ENCODE peak calls at places on chromosomes 6 and 20, in five cellular contexts. D is B cell, N is K562, Y is H9, C is left ventricle myocardium inferior. H is an unnamed sample.
A peak's percentile ranks its signal among the peaks of the same experiment; 100 is the strongest.

GRCh38 chr6:108650781-108651180 is 90.1 kb downstream of the FOXO3 start:
- DNase-seq in D (no peak), N (no peak), Y (no peak), C (no peak), H (no peak)

GRCh38 chr6:84151669-84152068 is 75.8 kb downstream of the CEP162 start:
- DNase-seq in D (no peak), N (no peak), Y (no peak), C (no peak), H (no peak)

GRCh38 chr20:37914672-37915433 is 11.9 kb downstream of the VSTM2L start:
- DNase-seq in D (peak; percentile 64), N (no peak), Y (peak; percentile 81), C (no peak), H (peak; percentile 38)

GRCh38 chr6:129744201-129744879 is 34.4 kb upstream of the ARHGAP18 start:
- DNase-seq in D (no peak), N (no peak), Y (no peak), C (no peak), H (no peak)

GRCh38 chr6:491233-491632 is 99.7 kb downstream of the IRF4 start:
- DNase-seq in D (no peak), N (no peak), Y (no peak), C (no peak), H (peak; percentile 80)

GRCh38 chr6:49915035-49915434 is 48.7 kb upstream of the CRISP1 start:
- DNase-seq in D (no peak), N (no peak), Y (peak; percentile 44), C (no peak), H (no peak)

GRCh38 chr6:20168668-20169633 is 43.3 kb downstream of the MBOAT1 start:
- DNase-seq in D (no peak), N (no peak), Y (no peak), C (no peak), H (no peak)

GRCh38 chr6:56690519-56691200 is 48.0 kb upstream of the DST start:
- DNase-seq in D (no peak), N (no peak), Y (no peak), C (no peak), H (no peak)

GRCh38 chr20:43541214-43541613 is 17.6 kb upstream of the SGK2 start:
- DNase-seq in D (no peak), N (no peak), Y (no peak), C (no peak), H (no peak)

GRCh38 chr6:34511923-34512737 is 44.0 kb downstream of the SPDEF start:
- DNase-seq in D (no peak), N (no peak), Y (no peak), C (peak; percentile 7), H (no peak)

GRCh38 chr6:167279766-167280440 is 11.2 kb upstream of the UNC93A start:
- DNase-seq in D (no peak), N (no peak), Y (no peak), C (no peak), H (no peak)

GRCh38 chr6:1131285-1132079 is 180.4 kb upstream of the FOXQ1 start:
- DNase-seq in D (no peak), N (no peak), Y (no peak), C (peak; percentile 29), H (no peak)

GRCh38 chr6:53359843-53360834 is 11.4 kb upstream of the ELOVL5 start:
- DNase-seq in D (no peak), N (no peak), Y (no peak), C (no peak), H (peak; percentile 28)

GRCh38 chr20:11103866-11104265 is 430.1 kb upstream of the JAG1 start:
- DNase-seq in D (no peak), N (no peak), Y (no peak), C (no peak), H (no peak)

GRCh38 chr6:116073765-116074450 is 13.2 kb upstream of the FRK start:
- DNase-seq in D (no peak), N (no peak), Y (no peak), C (no peak), H (no peak)

GRCh38 chr20:11372831-11373230 is 544.9 kb upstream of the BTBD3 start:
- DNase-seq in D (no peak), N (no peak), Y (no peak), C (no peak), H (no peak)

GRCh38 chr6:118548136-118548535 is at the start of gene PLN:
- DNase-seq in D (no peak), N (peak; percentile 24), Y (no peak), C (no peak), H (no peak)

GRCh38 chr20:51220293-51220706 is 197.4 kb upstream of the KCNG1 start:
- DNase-seq in D (peak; percentile 35), N (peak; percentile 72), Y (peak; percentile 76), C (peak; percentile 20), H (peak; percentile 70)

GRCh38 chr20:4898282-4898681 is 103.0 kb downstream of the SLC23A2 start:
- DNase-seq in D (no peak), N (no peak), Y (no peak), C (peak; percentile 29), H (no peak)

GRCh38 chr6:23174781-23175361 is 605.5 kb downstream of the HDGFL1 start:
- DNase-seq in D (no peak), N (no peak), Y (no peak), C (no peak), H (no peak)

GRCh38 chr6:6856538-6857523 is 250.9 kb upstream of the RREB1 start:
- DNase-seq in D (peak; percentile 47), N (no peak), Y (peak; percentile 57), C (peak; percentile 57), H (peak; percentile 90)

GRCh38 chr20:47362361-47363219 is 6.1 kb upstream of the ZMYND8 start:
- DNase-seq in D (no peak), N (no peak), Y (no peak), C (no peak), H (no peak)

GRCh38 chr6:100493206-100493888 is 28.6 kb upstream of the SIM1 start:
- DNase-seq in D (no peak), N (no peak), Y (peak; percentile 75), C (no peak), H (no peak)

GRCh38 chr6:17790486-17790885 is 83.8 kb upstream of the NUP153 start:
- DNase-seq in D (no peak), N (no peak), Y (no peak), C (no peak), H (no peak)

DNA sequence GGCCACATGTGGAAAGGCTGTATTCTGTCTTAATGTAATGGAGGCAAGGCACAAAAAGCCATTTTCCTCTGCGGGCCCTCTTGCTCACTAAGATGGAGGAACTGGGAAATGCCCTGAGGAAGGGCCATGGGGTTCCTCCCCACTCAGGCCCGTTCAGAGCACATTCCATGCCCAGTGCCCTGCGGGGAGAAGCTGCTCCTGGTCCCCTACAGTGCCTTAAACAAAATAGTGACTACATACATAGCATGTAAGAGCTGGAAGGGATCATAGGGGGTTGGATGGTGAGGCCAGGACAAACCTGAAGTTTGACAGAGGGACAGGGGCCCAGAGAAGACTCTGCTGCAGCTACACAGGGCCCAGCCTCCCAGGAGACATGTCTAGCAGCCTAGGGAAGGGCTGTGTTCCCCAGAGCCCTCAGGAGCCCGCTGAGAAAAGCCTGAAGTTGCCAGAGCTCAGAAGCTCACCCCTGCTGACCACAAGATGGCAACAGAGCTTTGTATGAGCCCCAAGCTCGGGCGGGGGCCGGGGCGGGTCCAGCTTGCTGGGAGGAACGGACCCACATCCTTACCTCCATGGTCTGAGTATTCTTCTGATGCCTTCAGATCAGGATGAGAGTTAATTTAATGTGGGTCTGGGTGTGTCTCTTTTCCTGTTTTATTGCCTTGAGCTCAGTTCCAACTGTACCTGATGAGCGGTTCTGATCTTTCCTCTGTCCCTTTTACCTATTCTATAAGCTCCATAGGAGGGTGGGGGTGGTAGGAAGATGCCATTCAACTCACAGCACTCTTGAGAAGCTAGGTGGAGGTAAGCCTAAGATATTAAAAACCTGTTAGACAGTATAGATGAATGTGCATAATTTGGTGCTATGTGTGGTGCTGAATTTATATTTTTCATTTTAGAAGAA is 242.9 kb downstream of the CDC5L start:
- DNase-seq in D (no peak), N (peak; percentile 81), Y (peak; percentile 88), C (peak; percentile 19), H (peak; percentile 50)
- TF ChIP-seq CTCF in D (no peak), N (peak; percentile 71), Y (peak; percentile 91), C (peak; percentile 58), H (peak; percentile 39)

GRCh38 chr6:38843798-38844197 is 128.7 kb downstream of the DNAH8 start:
- DNase-seq in D (no peak), N (no peak), Y (peak; percentile 39), C (no peak), H (no peak)
- TF ChIP-seq CTCF in D (no peak), N (no peak), Y (no peak), C (no peak), H (no peak)

GRCh38 chr20:33900515-33901131 is 89.5 kb downstream of the CHMP4B start:
- DNase-seq in D (no peak), N (no peak), Y (no peak), C (no peak), H (no peak)

GRCh38 chr20:33896509-33896908 is 85.4 kb downstream of the CHMP4B start:
- DNase-seq in D (no peak), N (no peak), Y (no peak), C (no peak), H (no peak)

GRCh38 chr20:33899106-33899505 is 88.0 kb downstream of the CHMP4B start:
- DNase-seq in D (no peak), N (no peak), Y (no peak), C (no peak), H (no peak)

GRCh38 chr20:33894798-33895197 is 83.7 kb downstream of the CHMP4B start:
- DNase-seq in D (no peak), N (no peak), Y (no peak), C (no peak), H (no peak)

DNA sequence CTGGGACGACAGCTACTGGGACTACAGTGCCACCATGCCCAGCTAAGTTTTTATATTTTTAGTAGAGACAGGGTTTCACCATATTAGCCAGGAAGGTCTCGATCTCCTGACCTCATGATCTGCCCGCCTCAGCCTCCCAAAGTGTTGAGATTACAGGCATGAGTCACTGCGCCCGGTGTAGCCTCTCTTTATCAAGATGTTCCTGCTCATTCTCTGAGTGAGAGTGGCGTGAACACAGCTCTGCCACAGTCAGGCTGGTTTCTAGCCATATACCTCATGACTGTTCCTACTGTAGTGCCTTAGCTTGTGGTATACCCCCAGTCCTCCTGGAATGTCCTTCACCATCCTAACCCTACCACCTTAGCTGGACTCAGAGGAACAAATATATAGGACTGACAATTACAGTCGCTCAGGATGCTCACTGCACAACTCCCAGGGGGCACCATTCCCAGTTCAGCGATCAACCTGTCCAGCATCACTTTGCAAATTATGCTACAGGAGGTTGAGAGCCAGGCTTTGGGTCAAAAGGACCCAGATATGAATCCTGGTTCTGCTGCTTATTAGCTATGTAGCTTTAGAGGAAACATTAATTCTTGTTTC is 86.3 kb downstream of the CHMP4B start:
- DNase-seq in D (no peak), N (no peak), Y (no peak), C (no peak), H (peak; percentile 18)
- TF ChIP-seq CTCF in D (no peak), N (peak; percentile 40), Y (peak; percentile 76), C (peak; percentile 14), H (no peak)

DNA sequence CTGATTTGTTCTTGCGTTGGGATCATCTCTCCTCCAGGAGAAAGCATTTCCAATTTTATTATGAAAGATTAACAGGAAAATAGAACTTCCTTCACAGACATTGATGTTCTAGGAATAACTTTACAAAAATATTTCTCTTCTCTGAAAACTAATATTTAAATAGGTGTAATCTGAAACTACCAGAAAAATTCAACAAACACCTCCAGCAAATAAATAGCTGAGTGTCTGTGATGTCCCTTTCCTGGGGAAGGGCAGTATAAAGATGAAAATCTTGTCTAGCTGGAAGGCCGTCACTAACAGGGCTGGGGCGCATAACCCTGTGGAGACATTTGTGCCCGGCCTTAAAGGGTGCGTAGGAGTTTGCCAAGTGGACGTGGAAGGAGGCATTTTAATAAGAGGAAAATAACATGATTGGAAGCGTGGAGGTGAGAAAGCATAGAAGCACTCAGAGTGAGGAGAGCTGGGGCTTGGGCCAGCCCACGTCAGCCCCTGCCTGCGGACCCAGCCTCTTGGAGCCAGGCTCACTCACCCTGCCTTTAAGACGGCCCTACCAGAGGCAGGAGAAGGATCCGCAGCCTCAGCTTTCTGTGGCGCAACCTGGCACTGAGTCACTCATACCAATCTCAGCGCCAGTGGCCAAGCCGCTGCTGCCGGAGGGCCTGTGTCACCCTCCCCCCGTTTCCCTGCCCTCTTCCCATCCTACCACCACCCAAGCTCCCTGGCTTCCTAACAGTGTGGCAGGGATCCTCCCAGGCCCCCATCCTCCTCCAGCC is 284.9 kb downstream of the UST start:
- DNase-seq in D (no peak), N (no peak), Y (no peak), C (no peak), H (peak; percentile 63)
- TF ChIP-seq CTCF in D (no peak), N (no peak), Y (no peak), C (no peak), H (no peak)

H was measured in activated CD8-positive, alpha-beta T cell treated with anti-CD3 and anti-CD28 coated beads for 36 hours.